ENCODE peak calls at places on chromosome 3, in four cellular contexts. A is CD8-positive, alpha-beta T cell; N is lower lobe of right lung; X is CD4-positive, alpha-beta memory T cell. G is an unnamed sample.

GRCh38 chr3:72058493-72059081 is 273.6 kb upstream of the PROK2 start:
- DNase-seq in X (no peak), A (no peak), N (no peak), G (no peak)

GRCh38 chr3:35946857-35947514 is 307.7 kb downstream of the ARPP21 start:
- DNase-seq in A (no peak), N (no peak), X (no peak), G (no peak)

GRCh38 chr3:187726564-187726963 is 18.7 kb downstream of the BCL6 start:
- DNase-seq in A (no peak), X (no peak), N (peak), G (no peak)

GRCh38 chr3:13274874-13275332 is 145.2 kb downstream of the NUP210 start:
- DNase-seq in N (peak), X (no peak), A (no peak), G (no peak)

GRCh38 chr3:52443791-52444687 is 864 bp downstream of the SEMA3G start:
- DNase-seq in A (no peak), X (no peak), N (no peak), G (no peak)

GRCh38 chr3:36756272-36756671 is 8.1 kb downstream of the DCLK3 start:
- DNase-seq in X (no peak), N (no peak), A (no peak), G (no peak)

GRCh38 chr3:115680802-115681345 is 57.6 kb downstream of the GAP43 start:
- DNase-seq in N (no peak), A (no peak), X (no peak), G (no peak)

GRCh38 chr3:141274411-141275031 is 42.9 kb downstream of the PXYLP1 start:
- DNase-seq in A (no peak), X (no peak), N (no peak), G (no peak)

GRCh38 chr3:129592362-129593150 is 13.9 kb downstream of the PLXND1 start:
- DNase-seq in A (no peak), X (no peak), N (peak), G (no peak)

GRCh38 chr3:29649815-29650547 is 369.1 kb downstream of the RBMS3 start:
- DNase-seq in A (no peak), X (no peak), N (peak), G (no peak)

GRCh38 chr3:103077910-103078309 is 643.1 kb downstream of the ZPLD1 start:
- DNase-seq in X (no peak), A (no peak), N (no peak), G (no peak)

GRCh38 chr3:144031938-144032337 is 60.3 kb downstream of the DIPK2A start:
- DNase-seq in X (no peak), N (no peak), A (no peak), G (no peak)

GRCh38 chr3:35594739-35595138 is 44.6 kb upstream of the ARPP21 start:
- DNase-seq in A (no peak), N (no peak), X (no peak), G (no peak)

GRCh38 chr3:43785551-43785950 is 94.8 kb downstream of the ABHD5 start:
- DNase-seq in A (no peak), N (no peak), X (no peak), G (no peak)

GRCh38 chr3:88921986-88922385 is 185.4 kb upstream of the EPHA3 start:
- DNase-seq in X (no peak), A (no peak), N (no peak), G (no peak)

GRCh38 chr3:33184863-33185262 is 33.7 kb downstream of the SUSD5 start:
- DNase-seq in A (no peak), N (no peak), X (no peak), G (no peak)

GRCh38 chr3:144312702-144313101 is 341.1 kb downstream of the DIPK2A start:
- DNase-seq in A (no peak), N (no peak), X (no peak), G (no peak)

GRCh38 chr3:154904328-154904727 is 175.8 kb upstream of the MME start:
- DNase-seq in N (no peak), X (no peak), A (no peak), G (no peak)

GRCh38 chr3:17074559-17074958 is 189.8 kb downstream of the PLCL2 start:
- DNase-seq in N (no peak), A (no peak), X (peak), G (peak)

GRCh38 chr3:54902286-54902685 is 25.6 kb downstream of the LRTM1 start:
- DNase-seq in A (no peak), N (no peak), X (no peak), G (no peak)

GRCh38 chr3:3553236-3553635 is 246.0 kb upstream of the LRRN1 start:
- DNase-seq in A (no peak), X (no peak), N (no peak), G (no peak)

GRCh38 chr3:135229018-135229495 is 434.0 kb downstream of the EPHB1 start:
- DNase-seq in X (no peak), N (no peak), A (no peak), G (no peak)

GRCh38 chr3:153978023-153978422 is 143.2 kb upstream of the ARHGEF26 start:
- DNase-seq in A (no peak), X (no peak), N (no peak), G (no peak)

GRCh38 chr3:98508582-98508981 is 11.1 kb downstream of the OR5K2 start:
- DNase-seq in N (no peak), A (no peak), X (no peak), G (no peak)

GRCh38 chr3:32166654-32167053 is 60.2 kb downstream of the GPD1L start:
- DNase-seq in X (no peak), A (no peak), N (no peak), G (no peak)

GRCh38 chr3:50238549-50239026 is 2.6 kb downstream of the GNAI2 start:
- DNase-seq in A (no peak), X (no peak), N (peak), G (no peak)

GRCh38 chr3:120172070-120172469 is 77.8 kb upstream of the GSK3B start:
- DNase-seq in X (no peak), N (no peak), A (no peak), G (no peak)

GRCh38 chr3:78462021-78462420 is 1305.8 kb downstream of the ROBO1 start:
- DNase-seq in X (no peak), N (no peak), A (no peak), G (no peak)

GRCh38 chr3:177201707-177202397 is 4.6 kb upstream of the TBL1XR1 start:
- DNase-seq in N (no peak), X (peak), A (peak), G (peak)

GRCh38 chr3:142574665-142575064 is 3.9 kb downstream of the ATR start:
- DNase-seq in N (no peak), A (no peak), X (no peak), G (no peak)

GRCh38 chr3:101249512-101249911 is 70.9 kb downstream of the IMPG2 start:
- DNase-seq in A (no peak), N (no peak), X (no peak), G (no peak)

GRCh38 chr3:113660901-113661300 is 35.5 kb downstream of the USF3 start:
- DNase-seq in A (no peak), X (no peak), N (no peak), G (no peak)

GRCh38 chr3:185702564-185703225 is 116.6 kb downstream of the SENP2 start:
- DNase-seq in N (no peak), X (no peak), A (no peak), G (no peak)
- H3K27ac ChIP-seq in N (peak), X (no peak), A (no peak), G (no peak)

GRCh38 chr3:150074277-150074676 is 103.6 kb upstream of the PFN2 start:
- DNase-seq in X (no peak), A (no peak), N (no peak), G (no peak)
- H3K4me3 ChIP-seq in X (no peak), A (no peak), N (no peak), G (no peak)

GRCh38 chr3:149307435-149307783 is 26.0 kb downstream of the TM4SF18 start:
- DNase-seq in X (no peak), A (no peak), N (no peak), G (no peak)
- H3K27ac ChIP-seq in X (no peak), A (no peak), N (no peak), G (no peak)

DNA sequence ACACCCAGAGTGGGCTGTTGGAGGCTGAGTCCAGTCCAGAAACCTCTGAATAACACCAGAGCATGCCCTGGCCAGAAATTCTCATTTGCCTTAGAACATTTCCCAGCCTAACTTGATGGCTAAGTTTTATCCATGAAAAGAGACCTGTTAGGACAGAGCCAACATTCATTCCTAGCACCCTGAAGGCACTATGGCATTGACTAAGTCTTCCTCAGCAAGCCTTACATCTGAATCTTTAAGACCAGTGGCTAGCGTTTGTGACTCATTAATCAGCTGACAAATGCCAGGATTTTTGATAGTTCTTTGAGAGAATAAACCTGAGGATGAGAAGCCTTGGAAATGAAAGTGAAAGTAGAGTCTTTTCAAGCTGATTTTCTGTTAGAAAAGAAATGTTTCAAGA is 1087.1 kb upstream of the ALCAM start:
- DNase-seq in A (no peak), N (no peak), X (no peak), G (no peak)
- H3K4me3 ChIP-seq in A (no peak), N (no peak), X (no peak), G (peak)

GRCh38 chr3:63911901-63912767 is at the start of gene SCAANT1:
- DNase-seq in A (peak), N (peak), X (peak), G (peak)
- H3K27ac ChIP-seq in A (peak), N (peak), X (peak), G (peak)

GRCh38 chr3:149386299-149386606 is 8.8 kb upstream of the TM4SF1 start:
- DNase-seq in N (no peak), X (no peak), A (no peak), G (no peak)
- H3K4me3 ChIP-seq in N (no peak), X (no peak), A (no peak), G (no peak)

G was measured in naive thymus-derived CD4-positive, alpha-beta T cell.